ENCODE peak calls at places on chromosomes 11 and 22, in four cellular contexts. J is GM12878, C is K562, I is HepG2. H is an unnamed sample.

GRCh38 chr11:120715239-120715638 is 203.7 kb downstream of the GRIK4 start:
- DNase-seq in I (peak; percentile 15), J (no peak), C (peak; percentile 16), H (peak; percentile 51)

GRCh38 chr22:37627545-37627944 is 11.9 kb upstream of the SH3BP1 start:
- DNase-seq in J (no peak), I (no peak), C (no peak), H (no peak)

GRCh38 chr11:86916330-86916729 is 38.9 kb downstream of the FZD4 start:
- DNase-seq in C (no peak), I (no peak), J (no peak), H (no peak)

GRCh38 chr22:45538284-45538683 is 35.6 kb downstream of the FBLN1 start:
- DNase-seq in J (no peak), I (no peak), C (no peak), H (no peak)

GRCh38 chr11:21736404-21736803 is 456.5 kb upstream of the ANO5 start:
- DNase-seq in I (no peak), C (no peak), J (no peak), H (no peak)

GRCh38 chr11:70530010-70530409 is 131.7 kb downstream of the CTTN start:
- DNase-seq in J (no peak), I (no peak), C (no peak), H (no peak)

GRCh38 chr11:127330044-127330443 is 329.5 kb upstream of the KIRREL3 start:
- DNase-seq in I (no peak), J (no peak), C (no peak), H (no peak)

GRCh38 chr11:116730568-116730967 is 42.2 kb downstream of the BUD13 start:
- DNase-seq in I (no peak), C (no peak), J (no peak), H (no peak)

GRCh38 chr11:104997288-104997687 is 25.7 kb downstream of the CASP5 start:
- DNase-seq in J (no peak), C (no peak), I (no peak), H (no peak)

GRCh38 chr22:22388055-22388454 is 120.5 kb downstream of the ZNF280B start:
- DNase-seq in I (no peak), C (no peak), J (no peak), H (no peak)

GRCh38 chr22:19179472-19180048 is 1.0 kb upstream of the SLC25A1 start:
- DNase-seq in C (peak; percentile 99), J (peak; percentile 28), I (peak; percentile 66), H (peak; percentile 87)

GRCh38 chr11:112012877-112013276 is 12.3 kb upstream of the DLAT start:
- DNase-seq in I (peak; percentile 8), C (no peak), J (no peak), H (no peak)

GRCh38 chr11:67640021-67640757 is 626 bp upstream of the TBX10 start:
- DNase-seq in C (peak; percentile 80), J (no peak), I (peak; percentile 55), H (peak; percentile 74)

GRCh38 chr11:15800121-15800800 is 556.1 kb downstream of the SOX6 start:
- DNase-seq in J (no peak), I (no peak), C (no peak), H (no peak)

GRCh38 chr11:35619754-35620640 is 1.7 kb downstream of the FJX1 start:
- DNase-seq in I (peak; percentile 38), J (no peak), C (peak; percentile 50), H (peak; percentile 36)

GRCh38 chr11:112584674-112585073 is 324.0 kb upstream of the PLET1 start:
- DNase-seq in J (no peak), C (peak; percentile 8), I (no peak), H (no peak)

GRCh38 chr11:68330700-68331337 is 18.4 kb downstream of the LRP5 start:
- DNase-seq in J (no peak), C (no peak), I (no peak), H (no peak)

GRCh38 chr11:73949246-73949645 is 1.6 kb upstream of the DNAJB13 start:
- DNase-seq in I (no peak), C (no peak), J (no peak), H (no peak)

GRCh38 chr22:27438271-27438980 is 363.1 kb downstream of the MN1 start:
- DNase-seq in C (no peak), J (no peak), I (no peak), H (no peak)

GRCh38 chr11:1285876-1286275 is 23.6 kb downstream of the TOLLIP start:
- DNase-seq in J (no peak), I (no peak), C (no peak), H (no peak)

GRCh38 chr22:48724899-48725298 is 1102.8 kb downstream of the BRD1 start:
- DNase-seq in C (no peak), I (no peak), J (no peak), H (no peak)

GRCh38 chr11:30585892-30586250 is 282 bp downstream of the MPPED2 start:
- DNase-seq in I (no peak), C (no peak), J (no peak), H (peak; percentile 49)

GRCh38 chr11:75028321-75029097 is 39.8 kb downstream of the NEU3 start:
- DNase-seq in J (no peak), C (no peak), I (no peak), H (no peak)

GRCh38 chr22:29443452-29443851 is 5.1 kb downstream of the RFPL1 start:
- DNase-seq in I (no peak), C (no peak), J (no peak), H (no peak)

GRCh38 chr22:44396727-44397722 is 84.3 kb upstream of the SHISAL1 start:
- DNase-seq in J (no peak), C (no peak), I (no peak), H (no peak)

GRCh38 chr11:102476812-102477211 is 24.2 kb upstream of the TMEM123 start:
- DNase-seq in I (peak; percentile 95), J (no peak), C (peak; percentile 62), H (peak; percentile 29)

GRCh38 chr11:110314366-110315095 is 18.1 kb upstream of the RDX start:
- DNase-seq in J (no peak), C (no peak), I (no peak), H (no peak)

GRCh38 chr11:71352226-71352625 is 96.0 kb downstream of the DHCR7 start:
- DNase-seq in J (no peak), I (no peak), C (no peak), H (no peak)

GRCh38 chr11:118607401-118608267 is at the start of gene PHLDB1:
- DNase-seq in C (peak; percentile 84), I (peak; percentile 45), J (no peak), H (peak; percentile 76)

GRCh38 chr11:40514124-40514523 is 945.3 kb downstream of the LRRC4C start:
- DNase-seq in J (no peak), I (no peak), C (no peak), H (no peak)

GRCh38 chr11:68950268-68950667 is 30.5 kb downstream of the MRGPRD start:
- DNase-seq in I (no peak), C (peak; percentile 38), J (no peak), H (peak; percentile 53)

GRCh38 chr11:126139541-126140091 is 71.8 kb downstream of the RPUSD4 start:
- DNase-seq in J (no peak), I (no peak), C (no peak), H (no peak)

GRCh38 chr11:13183094-13183825 is 94.3 kb upstream of the BMAL1 start:
- DNase-seq in I (peak; percentile 28), J (no peak), C (peak; percentile 31), H (peak; percentile 15)
- TF ChIP-seq SP1 in I (no peak), J (no peak), C (no peak), H (no peak)

DNA sequence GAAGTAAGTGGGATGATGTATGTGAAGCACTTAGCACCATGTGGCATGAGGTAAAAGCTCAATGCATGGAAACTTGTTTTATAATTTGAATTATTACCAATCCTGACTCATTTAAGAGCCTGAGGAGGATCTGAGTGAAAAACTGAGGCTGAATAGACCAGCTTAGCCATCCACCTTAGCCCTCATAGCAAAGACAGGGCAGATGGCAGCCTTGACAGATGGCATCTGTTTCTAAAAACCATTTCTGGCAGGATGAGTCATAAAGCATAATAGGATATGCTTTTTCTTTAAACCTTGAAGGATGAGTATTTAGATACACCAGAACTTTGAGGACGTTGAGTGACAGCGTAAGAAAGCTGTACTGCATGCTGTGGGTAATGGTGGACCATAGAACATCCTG is 61.0 kb upstream of the NAV2 start:
- DNase-seq in I (no peak), J (no peak), C (no peak), H (no peak)
- TF ChIP-seq FOXK2 in I (no peak), J (no peak), C (no peak), H (no peak)

GRCh38 chr11:83574516-83574915 is 288.3 kb upstream of the CCDC90B start:
- DNase-seq in J (no peak), I (no peak), C (no peak), H (no peak)
- TF ChIP-seq SP1 in J (no peak), I (no peak), C (no peak), H (no peak)

GRCh38 chr22:46830841-46831240 is 68.4 kb downstream of the TBC1D22A start:
- DNase-seq in I (no peak), C (no peak), J (no peak), H (no peak)
- TF ChIP-seq FOXK2 in I (no peak), C (no peak), J (no peak), H (no peak)

GRCh38 chr11:114274637-114275036 is 21.6 kb upstream of the NNMT start:
- DNase-seq in I (no peak), C (no peak), J (no peak), H (no peak)
- TF ChIP-seq SP1 in I (no peak), C (no peak), J (no peak), H (no peak)